ENCODE peak calls at places on chromosome 14, in eight cellular contexts. One of them, this sample, is unnamed.

GRCh38 chr14:60303745-60304144 is 54.7 kb downstream of the PPM1A start:
- DNase-seq in GM23248: no peak
- DNase-seq in mammary epithelial cell: no peak
- DNase-seq in WERI-Rb-1: no peak
- DNase-seq in aorta: no peak
- DNase-seq in tibial artery: no peak
- DNase-seq in right lobe of liver: no peak
- DNase-seq in Panc1: no peak
- DNase-seq in this sample: no peak

GRCh38 chr14:50974118-50974517 is 29.8 kb upstream of the PYGL start:
- DNase-seq in aorta: no peak
- DNase-seq in right lobe of liver: no peak
- DNase-seq in Panc1: no peak
- DNase-seq in tibial artery: no peak
- DNase-seq in WERI-Rb-1: no peak
- DNase-seq in mammary epithelial cell: no peak
- DNase-seq in GM23248: no peak
- DNase-seq in this sample: no peak

GRCh38 chr14:23438130-23438893 is 2.9 kb upstream of the MYH7 start:
- DNase-seq in right lobe of liver: no peak
- DNase-seq in GM23248: no peak
- DNase-seq in WERI-Rb-1: peak
- DNase-seq in Panc1: no peak
- DNase-seq in aorta: no peak
- DNase-seq in mammary epithelial cell: no peak
- DNase-seq in tibial artery: no peak
- DNase-seq in this sample: no peak

GRCh38 chr14:79580414-79580813 is 630.9 kb downstream of the DIO2 start:
- DNase-seq in mammary epithelial cell: no peak
- DNase-seq in aorta: no peak
- DNase-seq in tibial artery: no peak
- DNase-seq in GM23248: no peak
- DNase-seq in WERI-Rb-1: no peak
- DNase-seq in right lobe of liver: no peak
- DNase-seq in Panc1: no peak
- DNase-seq in this sample: no peak

GRCh38 chr14:79483472-79483871 is 727.8 kb downstream of the DIO2 start:
- DNase-seq in right lobe of liver: no peak
- DNase-seq in tibial artery: no peak
- DNase-seq in aorta: no peak
- DNase-seq in WERI-Rb-1: no peak
- DNase-seq in GM23248: peak
- DNase-seq in Panc1: no peak
- DNase-seq in mammary epithelial cell: no peak
- DNase-seq in this sample: no peak

GRCh38 chr14:101175731-101176534 is 272.4 kb upstream of the RTL1 start:
- DNase-seq in tibial artery: no peak
- DNase-seq in GM23248: no peak
- DNase-seq in right lobe of liver: no peak
- DNase-seq in mammary epithelial cell: no peak
- DNase-seq in Panc1: no peak
- DNase-seq in aorta: no peak
- DNase-seq in WERI-Rb-1: no peak
- DNase-seq in this sample: no peak

GRCh38 chr14:89540830-89541470 is 123.9 kb upstream of the FOXN3 start:
- DNase-seq in WERI-Rb-1: no peak
- DNase-seq in aorta: no peak
- DNase-seq in right lobe of liver: no peak
- DNase-seq in tibial artery: no peak
- DNase-seq in mammary epithelial cell: peak
- DNase-seq in Panc1: no peak
- DNase-seq in GM23248: peak
- DNase-seq in this sample: no peak

GRCh38 chr14:26204954-26205479 is 392.8 kb downstream of the NOVA1 start:
- DNase-seq in mammary epithelial cell: no peak
- DNase-seq in right lobe of liver: peak
- DNase-seq in tibial artery: peak
- DNase-seq in aorta: peak
- DNase-seq in Panc1: no peak
- DNase-seq in GM23248: peak
- DNase-seq in WERI-Rb-1: peak
- DNase-seq in this sample: no peak

GRCh38 chr14:103136388-103137271 is 13.4 kb downstream of the TNFAIP2 start:
- DNase-seq in GM23248: peak
- DNase-seq in WERI-Rb-1: peak
- DNase-seq in aorta: peak
- DNase-seq in mammary epithelial cell: peak
- DNase-seq in right lobe of liver: no peak
- DNase-seq in tibial artery: no peak
- DNase-seq in Panc1: peak
- DNase-seq in this sample: no peak

GRCh38 chr14:64857979-64858740 is 21.5 kb downstream of the SPTB start:
- DNase-seq in tibial artery: no peak
- DNase-seq in right lobe of liver: no peak
- DNase-seq in GM23248: no peak
- DNase-seq in Panc1: no peak
- DNase-seq in aorta: no peak
- DNase-seq in WERI-Rb-1: no peak
- DNase-seq in mammary epithelial cell: no peak
- DNase-seq in this sample: no peak

GRCh38 chr14:95045255-95045701 is 112.1 kb downstream of the DICER1 start:
- DNase-seq in Panc1: no peak
- DNase-seq in WERI-Rb-1: no peak
- DNase-seq in GM23248: no peak
- DNase-seq in right lobe of liver: no peak
- DNase-seq in aorta: no peak
- DNase-seq in mammary epithelial cell: no peak
- DNase-seq in tibial artery: no peak
- DNase-seq in this sample: no peak

GRCh38 chr14:54762296-54762695 is 140.3 kb downstream of the GCH1 start:
- DNase-seq in right lobe of liver: no peak
- DNase-seq in WERI-Rb-1: no peak
- DNase-seq in aorta: no peak
- DNase-seq in tibial artery: no peak
- DNase-seq in mammary epithelial cell: no peak
- DNase-seq in Panc1: no peak
- DNase-seq in GM23248: peak
- DNase-seq in this sample: no peak

GRCh38 chr14:105064001-105064400 is 1.2 kb downstream of the GPR132 start:
- DNase-seq in tibial artery: no peak
- DNase-seq in mammary epithelial cell: no peak
- DNase-seq in Panc1: no peak
- DNase-seq in right lobe of liver: no peak
- DNase-seq in aorta: no peak
- DNase-seq in GM23248: no peak
- DNase-seq in WERI-Rb-1: no peak
- DNase-seq in this sample: no peak

GRCh38 chr14:105480807-105481801 is 5.6 kb upstream of the CRIP1 start:
- DNase-seq in tibial artery: peak
- DNase-seq in Panc1: no peak
- DNase-seq in WERI-Rb-1: peak
- DNase-seq in GM23248: peak
- DNase-seq in right lobe of liver: peak
- DNase-seq in aorta: peak
- DNase-seq in mammary epithelial cell: peak
- DNase-seq in this sample: peak

GRCh38 chr14:76786556-76786955 is 25.3 kb downstream of the VASH1 start:
- DNase-seq in aorta: no peak
- DNase-seq in WERI-Rb-1: no peak
- DNase-seq in GM23248: no peak
- DNase-seq in mammary epithelial cell: no peak
- DNase-seq in tibial artery: no peak
- DNase-seq in right lobe of liver: no peak
- DNase-seq in Panc1: no peak
- DNase-seq in this sample: no peak

GRCh38 chr14:103704708-103705107 is 10.5 kb downstream of the XRCC3 start:
- DNase-seq in mammary epithelial cell: no peak
- DNase-seq in tibial artery: no peak
- DNase-seq in WERI-Rb-1: no peak
- DNase-seq in Panc1: no peak
- DNase-seq in right lobe of liver: no peak
- DNase-seq in aorta: no peak
- DNase-seq in GM23248: no peak
- DNase-seq in this sample: no peak

DNA sequence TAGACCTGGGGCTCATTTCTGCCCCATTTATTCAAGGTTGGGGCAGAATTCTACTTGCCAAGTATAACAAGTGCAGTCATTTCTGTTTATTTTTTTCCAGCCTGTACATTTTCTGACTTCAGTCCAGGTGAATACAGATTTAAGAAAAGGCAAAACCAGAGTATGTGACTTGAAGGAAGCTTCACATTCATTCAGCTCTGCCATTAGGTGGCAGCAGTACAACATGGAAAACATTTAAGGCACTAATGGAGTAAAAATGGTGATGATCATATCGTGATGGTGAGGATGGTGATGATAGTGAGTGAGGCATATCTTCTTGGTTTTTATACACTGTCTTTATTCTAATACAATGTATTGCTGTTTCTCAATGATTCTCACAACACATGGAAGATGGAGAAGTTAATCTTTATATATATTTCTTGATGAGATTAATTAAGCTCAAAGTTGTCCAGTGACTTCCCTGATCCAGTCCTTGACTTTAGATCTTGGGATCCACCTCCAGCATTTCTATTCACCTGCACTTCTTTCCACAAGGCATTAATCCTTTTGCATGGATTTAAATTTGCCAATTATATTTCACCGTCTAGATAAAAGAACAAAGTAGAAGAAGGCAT is 176.7 kb upstream of the SEL1L start:
- DNase-seq in WERI-Rb-1: peak
- DNase-seq in right lobe of liver: no peak
- DNase-seq in tibial artery: no peak
- DNase-seq in mammary epithelial cell: peak
- DNase-seq in GM23248: peak
- DNase-seq in aorta: no peak
- DNase-seq in Panc1: peak
- DNase-seq in this sample: no peak
- H3K27ac ChIP-seq in WERI-Rb-1: no peak
- H3K27ac ChIP-seq in right lobe of liver: no peak
- H3K27ac ChIP-seq in tibial artery: no peak
- H3K27ac ChIP-seq in mammary epithelial cell: no peak
- H3K27ac ChIP-seq in GM23248: no peak
- H3K27ac ChIP-seq in aorta: no peak
- H3K27ac ChIP-seq in Panc1: no peak
- H3K27ac ChIP-seq in this sample: no peak

DNA sequence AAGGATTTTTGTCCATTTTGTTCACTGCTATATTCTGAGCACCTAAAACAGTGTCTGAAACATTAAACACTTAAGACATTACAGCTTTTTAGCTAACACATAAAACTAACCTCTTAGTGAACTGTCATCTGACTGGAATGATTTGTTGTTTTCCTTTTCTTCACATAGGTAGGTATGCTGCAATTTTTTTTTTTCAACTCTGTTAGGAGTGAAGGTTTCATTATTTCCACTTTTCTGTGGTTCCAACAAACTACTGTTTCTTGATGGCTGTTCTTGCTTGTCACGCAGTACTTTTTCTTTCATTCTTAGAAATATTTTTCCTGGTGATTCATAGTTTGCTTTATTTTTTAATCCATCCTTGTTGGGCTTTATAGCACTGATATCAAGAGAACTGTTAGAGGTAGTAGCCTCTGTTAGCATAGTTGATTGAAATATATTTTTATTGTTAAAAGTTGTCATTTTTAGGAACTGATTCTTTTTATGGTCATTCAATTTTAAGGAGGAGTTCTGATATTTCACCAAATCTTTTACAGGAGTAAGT is 6.3 kb downstream of the MIS18BP1 start:
- DNase-seq in aorta: no peak
- DNase-seq in Panc1: no peak
- DNase-seq in WERI-Rb-1: no peak
- DNase-seq in tibial artery: no peak
- DNase-seq in right lobe of liver: no peak
- DNase-seq in GM23248: no peak
- DNase-seq in mammary epithelial cell: no peak
- DNase-seq in this sample: no peak
- H3K27ac ChIP-seq in aorta: no peak
- H3K27ac ChIP-seq in Panc1: peak
- H3K27ac ChIP-seq in WERI-Rb-1: no peak
- H3K27ac ChIP-seq in tibial artery: no peak
- H3K27ac ChIP-seq in right lobe of liver: no peak
- H3K27ac ChIP-seq in GM23248: no peak
- H3K27ac ChIP-seq in mammary epithelial cell: no peak
- H3K27ac ChIP-seq in this sample: no peak

DNA sequence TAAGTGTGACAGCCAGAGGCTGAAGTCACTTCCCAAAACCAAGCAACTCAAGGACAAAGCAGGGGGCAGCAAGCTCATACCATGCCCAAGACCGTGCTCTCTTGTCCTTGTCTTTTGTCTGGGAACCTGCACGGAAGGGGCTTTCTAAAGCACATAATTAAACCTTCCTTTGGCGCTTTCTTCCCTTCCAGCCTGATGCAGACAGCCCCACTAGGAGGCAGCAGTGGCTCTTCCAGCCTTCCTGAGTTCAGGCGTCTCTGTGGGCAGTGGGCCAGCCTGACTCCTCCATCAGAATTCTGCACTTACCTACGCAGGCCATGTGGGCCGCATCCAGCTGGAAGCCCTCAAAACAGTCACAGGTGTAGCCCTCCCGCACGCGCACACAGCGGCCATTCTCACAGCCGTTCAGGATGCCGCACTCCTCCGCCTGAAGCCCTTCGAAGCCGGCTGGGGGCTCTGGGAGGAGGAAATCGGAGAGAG is 7.6 kb downstream of the ISCA2 start:
- DNase-seq in tibial artery: peak
- DNase-seq in right lobe of liver: no peak
- DNase-seq in Panc1: no peak
- DNase-seq in mammary epithelial cell: peak
- DNase-seq in GM23248: peak
- DNase-seq in WERI-Rb-1: peak
- DNase-seq in aorta: peak
- DNase-seq in this sample: no peak
- H3K27ac ChIP-seq in tibial artery: peak
- H3K27ac ChIP-seq in right lobe of liver: no peak
- H3K27ac ChIP-seq in Panc1: no peak
- H3K27ac ChIP-seq in mammary epithelial cell: no peak
- H3K27ac ChIP-seq in GM23248: no peak
- H3K27ac ChIP-seq in WERI-Rb-1: peak
- H3K27ac ChIP-seq in aorta: no peak
- H3K27ac ChIP-seq in this sample: no peak

DNA sequence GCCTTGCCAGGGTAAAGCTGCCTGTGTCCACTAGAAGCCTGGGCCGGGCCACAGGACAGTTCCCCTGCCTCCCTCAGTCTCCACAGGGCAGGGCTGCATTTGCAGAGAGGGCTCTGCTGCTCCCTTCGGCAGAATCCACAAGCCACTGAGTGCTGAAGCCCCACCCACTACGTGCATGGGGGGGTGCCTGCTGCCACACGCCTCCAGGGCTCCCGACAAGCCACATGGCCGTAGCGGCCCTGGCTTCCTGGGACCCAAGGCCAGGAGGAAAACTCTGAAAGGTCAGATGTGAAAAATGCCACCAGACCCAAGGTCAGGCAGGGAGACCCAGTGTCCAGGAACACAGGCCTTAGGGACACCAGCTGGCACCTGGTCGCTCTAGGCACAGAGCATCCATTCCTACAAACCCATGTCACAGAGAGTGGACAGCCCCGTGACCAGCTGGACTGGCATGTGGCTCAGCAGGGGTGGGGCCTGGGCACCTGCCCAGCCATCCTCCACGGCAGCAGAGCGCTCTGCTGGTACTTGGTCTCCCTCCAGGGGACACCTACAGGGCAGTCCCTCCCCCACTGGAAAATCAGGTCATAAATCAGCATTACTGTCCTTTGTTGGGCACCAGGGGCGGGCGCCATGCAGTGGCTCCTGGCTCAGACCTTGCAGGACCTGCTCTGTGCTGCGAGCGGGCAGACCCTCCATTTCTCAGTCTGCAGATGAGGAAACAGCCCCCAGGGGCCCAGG is 42.9 kb downstream of the CCDC85C start:
- DNase-seq in right lobe of liver: peak
- DNase-seq in mammary epithelial cell: no peak
- DNase-seq in GM23248: no peak
- DNase-seq in tibial artery: no peak
- DNase-seq in aorta: no peak
- DNase-seq in WERI-Rb-1: peak
- DNase-seq in Panc1: no peak
- DNase-seq in this sample: no peak
- H3K27ac ChIP-seq in right lobe of liver: peak
- H3K27ac ChIP-seq in mammary epithelial cell: no peak
- H3K27ac ChIP-seq in GM23248: no peak
- H3K27ac ChIP-seq in tibial artery: no peak
- H3K27ac ChIP-seq in aorta: no peak
- H3K27ac ChIP-seq in WERI-Rb-1: peak
- H3K27ac ChIP-seq in Panc1: peak
- H3K27ac ChIP-seq in this sample: peak